ENCODE peak calls at places on chromosomes 16 and 17, in seven cellular contexts. T, S, X, R, J, N and A are unnamed samples.

GRCh38 chr16:67026570-67026969 is 2.4 kb upstream of the CBFB start:
- DNase-seq in N (no peak), J (no peak), T (no peak), X (no peak), R (no peak), S (no peak), A (no peak)

GRCh38 chr16:48201515-48202201 is 42.4 kb upstream of the LONP2 start:
- DNase-seq in R (no peak), N (no peak), X (no peak), J (peak), T (no peak), S (no peak), A (no peak)

GRCh38 chr16:35308674-35309073 is 1849.3 kb downstream of the TP53TG3F start:
- DNase-seq in S (no peak), J (no peak), N (no peak), X (no peak), R (no peak), T (no peak), A (no peak)

GRCh38 chr17:2947996-2948550 is 115.3 kb downstream of the OR1D5 start:
- DNase-seq in N (no peak), S (no peak), T (no peak), J (no peak), X (no peak), R (no peak), A (no peak)

GRCh38 chr17:39195568-39196160 is 1.8 kb downstream of the CACNB1 start:
- DNase-seq in R (no peak), N (no peak), J (no peak), T (no peak), S (no peak), X (peak), A (no peak)

GRCh38 chr17:4199818-4200402 is 56.9 kb downstream of the CYB5D2 start:
- DNase-seq in J (peak), X (no peak), T (peak), R (no peak), N (peak), S (no peak), A (peak)

GRCh38 chr17:20010886-20011402 is 1.8 kb downstream of the SPECC1 start:
- DNase-seq in X (no peak), S (no peak), N (no peak), J (no peak), R (no peak), T (no peak), A (no peak)

GRCh38 chr17:7548585-7549400 is at the start of gene TNFSF12:
- DNase-seq in N (peak), J (peak), S (peak), X (peak), T (peak), R (peak), A (peak)

GRCh38 chr17:2883544-2884203 is 87.4 kb downstream of the RAP1GAP2 start:
- DNase-seq in X (no peak), N (peak), S (no peak), R (no peak), T (no peak), J (peak), A (peak)

GRCh38 chr17:19773534-19773933 is 25.4 kb upstream of the ALDH3A1 start:
- DNase-seq in S (no peak), J (no peak), X (no peak), T (no peak), R (no peak), N (no peak), A (no peak)